ENCODE peak calls at places on chromosomes 13 and 19, in six cellular contexts. One of them, this sample, is unnamed.

GRCh38 chr19:33644284-33644836 is 22.6 kb downstream of the CHST8 start:
- DNase-seq in HEK293T: no peak
- DNase-seq in GM12878: no peak
- DNase-seq in HepG2: no peak
- DNase-seq in WTC11: no peak
- DNase-seq in HCT116: no peak
- DNase-seq in this sample: no peak

GRCh38 chr13:39106216-39106995 is 68.2 kb downstream of the NHLRC3 start:
- DNase-seq in GM12878: no peak
- DNase-seq in HepG2: peak
- DNase-seq in WTC11: no peak
- DNase-seq in HEK293T: no peak
- DNase-seq in HCT116: no peak
- DNase-seq in this sample: no peak

GRCh38 chr13:112072531-112073244 is 5.7 kb downstream of the SOX1 start:
- DNase-seq in GM12878: no peak
- DNase-seq in HepG2: no peak
- DNase-seq in HCT116: no peak
- DNase-seq in HEK293T: peak
- DNase-seq in WTC11: peak
- DNase-seq in this sample: no peak

GRCh38 chr13:49217962-49218492 is 2.1 kb upstream of the MLNR start:
- DNase-seq in GM12878: no peak
- DNase-seq in HCT116: no peak
- DNase-seq in WTC11: no peak
- DNase-seq in HepG2: no peak
- DNase-seq in HEK293T: no peak
- DNase-seq in this sample: peak

GRCh38 chr19:15587663-15588062 is 27.4 kb upstream of the CYP4F8 start:
- DNase-seq in WTC11: no peak
- DNase-seq in GM12878: no peak
- DNase-seq in HEK293T: no peak
- DNase-seq in HCT116: no peak
- DNase-seq in HepG2: no peak
- DNase-seq in this sample: no peak

GRCh38 chr19:6214881-6215541 is 64.8 kb downstream of the MLLT1 start:
- DNase-seq in GM12878: no peak
- DNase-seq in HepG2: no peak
- DNase-seq in HEK293T: no peak
- DNase-seq in HCT116: no peak
- DNase-seq in WTC11: no peak
- DNase-seq in this sample: no peak

GRCh38 chr13:28657784-28658538 is 969 bp upstream of the POMP start:
- DNase-seq in WTC11: no peak
- DNase-seq in HepG2: no peak
- DNase-seq in HEK293T: no peak
- DNase-seq in GM12878: peak
- DNase-seq in HCT116: no peak
- DNase-seq in this sample: no peak

GRCh38 chr19:3699071-3699740 is 1.1 kb downstream of the PIP5K1C start:
- DNase-seq in WTC11: no peak
- DNase-seq in HCT116: no peak
- DNase-seq in GM12878: no peak
- DNase-seq in HepG2: no peak
- DNase-seq in HEK293T: no peak
- DNase-seq in this sample: no peak

GRCh38 chr19:11587302-11587972 is 9.8 kb upstream of the ZNF627 start:
- DNase-seq in HEK293T: peak
- DNase-seq in HCT116: peak
- DNase-seq in HepG2: peak
- DNase-seq in GM12878: no peak
- DNase-seq in WTC11: peak
- DNase-seq in this sample: peak

GRCh38 chr13:113022391-113023216 is 53.6 kb downstream of the MCF2L start:
- DNase-seq in HepG2: peak
- DNase-seq in HEK293T: no peak
- DNase-seq in HCT116: no peak
- DNase-seq in GM12878: no peak
- DNase-seq in WTC11: peak
- DNase-seq in this sample: no peak

GRCh38 chr13:41311607-41312500 is 787 bp downstream of the NAA16 start:
- DNase-seq in HCT116: no peak
- DNase-seq in GM12878: no peak
- DNase-seq in HEK293T: peak
- DNase-seq in HepG2: peak
- DNase-seq in WTC11: peak
- DNase-seq in this sample: no peak

GRCh38 chr13:51999525-51999924 is 11.7 kb downstream of the ATP7B start:
- DNase-seq in WTC11: no peak
- DNase-seq in HCT116: no peak
- DNase-seq in HEK293T: no peak
- DNase-seq in HepG2: no peak
- DNase-seq in GM12878: no peak
- DNase-seq in this sample: no peak

GRCh38 chr13:28067526-28067925 is 32.9 kb downstream of the FLT3 start:
- DNase-seq in GM12878: no peak
- DNase-seq in HepG2: no peak
- DNase-seq in HEK293T: no peak
- DNase-seq in HCT116: no peak
- DNase-seq in WTC11: no peak
- DNase-seq in this sample: no peak

GRCh38 chr19:51311388-51312257 is at the start of gene IGLON5:
- DNase-seq in HCT116: no peak
- DNase-seq in WTC11: peak
- DNase-seq in GM12878: no peak
- DNase-seq in HepG2: no peak
- DNase-seq in HEK293T: peak
- DNase-seq in this sample: no peak

GRCh38 chr13:52406629-52407028 is 657 bp upstream of the THSD1 start:
- DNase-seq in HepG2: no peak
- DNase-seq in HCT116: no peak
- DNase-seq in WTC11: no peak
- DNase-seq in HEK293T: no peak
- DNase-seq in GM12878: no peak
- DNase-seq in this sample: no peak

GRCh38 chr19:54317965-54318240 is 4.9 kb upstream of the LILRA5 start:
- DNase-seq in HCT116: no peak
- DNase-seq in WTC11: no peak
- DNase-seq in GM12878: no peak
- DNase-seq in HEK293T: no peak
- DNase-seq in HepG2: no peak
- DNase-seq in this sample: no peak

GRCh38 chr13:86765462-86765861 is 905.7 kb upstream of the SLITRK5 start:
- DNase-seq in GM12878: no peak
- DNase-seq in HCT116: no peak
- DNase-seq in HEK293T: no peak
- DNase-seq in HepG2: no peak
- DNase-seq in WTC11: no peak
- DNase-seq in this sample: no peak

GRCh38 chr19:1503089-1503924 is 9.5 kb downstream of the ADAMTSL5 start:
- DNase-seq in HEK293T: peak
- DNase-seq in HCT116: no peak
- DNase-seq in HepG2: no peak
- DNase-seq in GM12878: no peak
- DNase-seq in WTC11: peak
- DNase-seq in this sample: no peak

GRCh38 chr13:111855786-111856185 is 211.2 kb upstream of the SOX1 start:
- DNase-seq in HCT116: no peak
- DNase-seq in WTC11: no peak
- DNase-seq in HepG2: no peak
- DNase-seq in GM12878: no peak
- DNase-seq in HEK293T: no peak
- DNase-seq in this sample: peak

GRCh38 chr13:95481051-95481775 is 71.3 kb upstream of the CLDN10 start:
- DNase-seq in HEK293T: no peak
- DNase-seq in GM12878: no peak
- DNase-seq in WTC11: no peak
- DNase-seq in HepG2: no peak
- DNase-seq in HCT116: no peak
- DNase-seq in this sample: no peak

GRCh38 chr19:43229315-43229714 is 23.9 kb upstream of the PSG4 start:
- DNase-seq in HCT116: peak
- DNase-seq in HEK293T: peak
- DNase-seq in WTC11: no peak
- DNase-seq in HepG2: peak
- DNase-seq in GM12878: no peak
- DNase-seq in this sample: no peak

GRCh38 chr19:43984687-43985000 is 656 bp downstream of the ZNF155 start:
- DNase-seq in WTC11: no peak
- DNase-seq in HCT116: no peak
- DNase-seq in HepG2: no peak
- DNase-seq in GM12878: no peak
- DNase-seq in HEK293T: no peak
- DNase-seq in this sample: no peak

GRCh38 chr19:15841875-15842569 is 26.6 kb upstream of the OR10H1 start:
- DNase-seq in WTC11: peak
- DNase-seq in HepG2: no peak
- DNase-seq in GM12878: no peak
- DNase-seq in HCT116: no peak
- DNase-seq in HEK293T: no peak
- DNase-seq in this sample: no peak

GRCh38 chr13:51674276-51674675 is 90.0 kb downstream of the WDFY2 start:
- DNase-seq in HCT116: peak
- DNase-seq in HepG2: no peak
- DNase-seq in HEK293T: no peak
- DNase-seq in GM12878: no peak
- DNase-seq in WTC11: peak
- DNase-seq in this sample: no peak

GRCh38 chr19:19064811-19065745 is 1.3 kb downstream of the SLC25A42 start:
- DNase-seq in GM12878: no peak
- DNase-seq in HCT116: no peak
- DNase-seq in HepG2: no peak
- DNase-seq in WTC11: peak
- DNase-seq in HEK293T: no peak
- DNase-seq in this sample: no peak

GRCh38 chr13:34901577-34901976 is 40.5 kb upstream of the NBEA start:
- DNase-seq in HEK293T: no peak
- DNase-seq in HCT116: no peak
- DNase-seq in WTC11: no peak
- DNase-seq in GM12878: no peak
- DNase-seq in HepG2: no peak
- DNase-seq in this sample: no peak

GRCh38 chr13:34899888-34900287 is 42.2 kb upstream of the NBEA start:
- DNase-seq in HepG2: no peak
- DNase-seq in WTC11: no peak
- DNase-seq in HCT116: no peak
- DNase-seq in HEK293T: no peak
- DNase-seq in GM12878: no peak
- DNase-seq in this sample: no peak

GRCh38 chr13:34894756-34895155 is 47.3 kb upstream of the NBEA start:
- DNase-seq in GM12878: no peak
- DNase-seq in HCT116: no peak
- DNase-seq in WTC11: no peak
- DNase-seq in HEK293T: no peak
- DNase-seq in HepG2: peak
- DNase-seq in this sample: no peak

GRCh38 chr13:34897220-34897619 is 44.9 kb upstream of the NBEA start:
- DNase-seq in HCT116: no peak
- DNase-seq in GM12878: no peak
- DNase-seq in WTC11: no peak
- DNase-seq in HEK293T: no peak
- DNase-seq in HepG2: no peak
- DNase-seq in this sample: no peak

GRCh38 chr13:34900288-34900739 is 41.8 kb upstream of the NBEA start:
- DNase-seq in HEK293T: no peak
- DNase-seq in HCT116: no peak
- DNase-seq in WTC11: no peak
- DNase-seq in GM12878: no peak
- DNase-seq in HepG2: no peak
- DNase-seq in this sample: peak
- TF ChIP-seq SP1 in HEK293T: no peak
- TF ChIP-seq SP1 in HCT116: no peak
- TF ChIP-seq SP1 in WTC11: no peak
- TF ChIP-seq SP1 in GM12878: no peak
- TF ChIP-seq SP1 in HepG2: no peak
- TF ChIP-seq SP1 in this sample: peak

GRCh38 chr13:99119686-99120085 is 81.0 kb upstream of the UBAC2 start:
- DNase-seq in WTC11: no peak
- DNase-seq in HCT116: no peak
- DNase-seq in HepG2: no peak
- DNase-seq in HEK293T: no peak
- DNase-seq in GM12878: no peak
- DNase-seq in this sample: no peak
- TF ChIP-seq SP1 in WTC11: no peak
- TF ChIP-seq SP1 in HCT116: no peak
- TF ChIP-seq SP1 in HepG2: no peak
- TF ChIP-seq SP1 in HEK293T: no peak
- TF ChIP-seq SP1 in GM12878: no peak
- TF ChIP-seq SP1 in this sample: no peak

DNA sequence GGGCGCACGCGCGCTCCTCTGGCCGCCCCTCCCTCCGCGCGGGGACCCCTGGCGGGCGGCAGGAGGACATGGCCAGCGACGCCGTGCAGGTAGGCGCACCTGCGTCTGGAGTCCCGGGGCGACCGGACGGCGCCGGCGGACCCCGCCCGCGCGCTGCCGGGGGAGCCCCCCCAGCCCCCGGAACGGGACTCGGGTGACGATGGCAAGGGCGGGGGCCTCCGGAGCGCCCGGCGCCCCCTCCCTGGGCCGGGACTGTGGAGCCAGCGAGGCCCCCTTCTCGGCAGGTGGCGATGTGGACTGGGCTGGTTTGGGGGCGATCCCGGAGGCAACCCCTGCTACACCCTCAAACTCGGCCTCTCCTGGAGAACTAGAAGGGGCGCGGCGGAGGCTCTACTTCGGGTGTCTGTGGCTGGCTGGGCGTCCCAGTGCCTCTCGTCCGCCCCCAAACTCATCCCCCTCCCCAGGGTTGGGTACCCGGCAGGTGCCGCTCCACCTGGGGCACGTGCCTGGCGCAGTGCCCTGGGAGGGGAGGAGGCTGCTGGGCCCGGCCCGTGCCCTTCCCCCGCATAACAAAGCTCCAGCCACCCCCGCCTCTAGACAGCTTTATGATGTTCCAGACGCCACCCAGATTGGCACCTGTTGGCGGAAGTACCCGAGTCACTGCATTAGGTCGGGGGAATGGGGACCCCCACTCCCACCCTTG is 499 bp downstream of the PKN1 start:
- DNase-seq in HEK293T: no peak
- DNase-seq in HepG2: no peak
- DNase-seq in GM12878: no peak
- DNase-seq in WTC11: peak
- DNase-seq in HCT116: no peak
- DNase-seq in this sample: no peak
- TF ChIP-seq SP1 in HEK293T: no peak
- TF ChIP-seq SP1 in HepG2: no peak
- TF ChIP-seq SP1 in GM12878: no peak
- TF ChIP-seq SP1 in WTC11: no peak
- TF ChIP-seq SP1 in HCT116: no peak
- TF ChIP-seq SP1 in this sample: no peak

DNA sequence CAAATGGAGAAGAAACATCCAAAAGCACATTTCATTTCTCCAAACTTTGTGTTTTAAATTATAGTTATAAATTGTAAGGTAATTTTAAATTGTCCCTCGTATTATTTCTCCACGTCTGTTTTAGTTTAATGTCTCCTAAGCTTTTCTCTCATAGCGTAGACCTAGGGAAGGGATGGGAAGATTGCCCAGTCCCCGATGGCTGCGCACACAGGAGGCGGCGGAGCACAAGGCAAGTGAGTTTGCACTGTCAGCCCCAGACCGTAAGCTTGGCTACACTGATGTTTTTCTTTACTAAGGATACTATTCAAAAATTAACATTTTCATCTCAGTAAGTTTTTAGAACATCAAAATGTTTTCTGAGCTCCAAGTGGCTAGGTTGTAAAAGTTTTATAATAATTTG is 72.3 kb downstream of the GPR12 start:
- DNase-seq in GM12878: no peak
- DNase-seq in HCT116: no peak
- DNase-seq in HEK293T: no peak
- DNase-seq in WTC11: no peak
- DNase-seq in HepG2: no peak
- DNase-seq in this sample: no peak
- TF ChIP-seq SP1 in GM12878: no peak
- TF ChIP-seq SP1 in HCT116: no peak
- TF ChIP-seq SP1 in HEK293T: no peak
- TF ChIP-seq SP1 in WTC11: no peak
- TF ChIP-seq SP1 in HepG2: no peak
- TF ChIP-seq SP1 in this sample: no peak

This sample was measured in H1.